ENCODE peak calls at places on chromosomes 2 and 18, in ten cellular contexts. L is A549; M is colonic mucosa; X is PC-9; S is small intestine; N is left lung; A is CD8-positive, alpha-beta memory T cell; Q is GM12864; H is ovary; V is coronary artery. Z is an unnamed sample.
A peak's percentile ranks its signal among the peaks of the same experiment; 100 is the strongest.

GRCh38 chr2:194166818-194167217 is 1490.2 kb upstream of the SLC39A10 start:
- DNase-seq in L (peak; percentile 38), M (no peak), X (no peak), S (peak; percentile 25), N (no peak), A (no peak), Q (peak; percentile 2), H (no peak), V (no peak), Z (no peak)

GRCh38 chr2:213545481-213545880 is 261.2 kb downstream of the SPAG16 start:
- DNase-seq in L (no peak), M (no peak), X (no peak), S (no peak), N (no peak), A (no peak), Q (no peak), H (no peak), V (no peak), Z (no peak)

GRCh38 chr2:31107588-31108300 is 30.5 kb downstream of the GALNT14 start:
- DNase-seq in L (no peak), M (no peak), X (no peak), S (no peak), N (no peak), A (no peak), Q (no peak), H (no peak), V (no peak), Z (no peak)

GRCh38 chr2:10426726-10427567 is 21.2 kb downstream of the ODC1 start:
- DNase-seq in L (no peak), M (no peak), X (no peak), S (no peak), N (no peak), A (no peak), Q (no peak), H (no peak), V (no peak), Z (no peak)

GRCh38 chr2:230942920-230943896 is 18.2 kb upstream of the GPR55 start:
- DNase-seq in L (no peak), M (no peak), X (no peak), S (peak; percentile 25), N (no peak), A (peak; percentile 8), Q (peak; percentile 90), H (no peak), V (peak; percentile 71), Z (no peak)

GRCh38 chr2:30336978-30337841 is 105.9 kb downstream of the LBH start:
- DNase-seq in L (no peak), M (no peak), X (no peak), S (peak; percentile 53), N (no peak), A (peak; percentile 70), Q (peak; percentile 94), H (no peak), V (no peak), Z (no peak)

GRCh38 chr2:185628985-185629384 is 109.6 kb upstream of the FSIP2 start:
- DNase-seq in L (peak; percentile 24), M (peak; percentile 32), X (no peak), S (peak; percentile 11), N (no peak), A (no peak), Q (peak; percentile 8), H (no peak), V (no peak), Z (no peak)

GRCh38 chr2:127174977-127175376 is 45.1 kb downstream of the CYP27C1 start:
- DNase-seq in L (no peak), M (peak; percentile 40), X (no peak), S (peak; percentile 19), N (no peak), A (no peak), Q (no peak), H (peak; percentile 74), V (peak; percentile 72), Z (peak; percentile 83)

GRCh38 chr18:57910817-57911216 is 107.7 kb upstream of the ATP8B1 start:
- DNase-seq in L (no peak), M (peak; percentile 36), X (no peak), S (no peak), N (no peak), A (no peak), Q (no peak), H (no peak), V (no peak), Z (no peak)

GRCh38 chr2:206105541-206105940 is 19.6 kb upstream of the INO80D start:
- DNase-seq in L (peak; percentile 50), M (no peak), X (no peak), S (no peak), N (no peak), A (no peak), Q (no peak), H (no peak), V (no peak), Z (no peak)
- H3K4me3 ChIP-seq in L (peak overlapping the region; percentile 16), M (no peak overlapping the region), X (no peak overlapping the region), S (no peak overlapping the region), N (no peak overlapping the region), A (no peak overlapping the region), Q (no peak overlapping the region), H (no peak overlapping the region), V (no peak overlapping the region), Z (no peak overlapping the region)

GRCh38 chr2:32522770-32523169 is 105.1 kb upstream of the TTC27 start:
- DNase-seq in L (no peak), M (no peak), X (no peak), S (no peak), N (no peak), A (no peak), Q (no peak), H (no peak), V (no peak), Z (no peak)
- H3K4me3 ChIP-seq in L (no peak overlapping the region), M (no peak overlapping the region), X (no peak overlapping the region), S (no peak overlapping the region), N (no peak overlapping the region), A (no peak overlapping the region), Q (no peak overlapping the region), H (no peak overlapping the region), V (no peak overlapping the region), Z (no peak overlapping the region)

DNA sequence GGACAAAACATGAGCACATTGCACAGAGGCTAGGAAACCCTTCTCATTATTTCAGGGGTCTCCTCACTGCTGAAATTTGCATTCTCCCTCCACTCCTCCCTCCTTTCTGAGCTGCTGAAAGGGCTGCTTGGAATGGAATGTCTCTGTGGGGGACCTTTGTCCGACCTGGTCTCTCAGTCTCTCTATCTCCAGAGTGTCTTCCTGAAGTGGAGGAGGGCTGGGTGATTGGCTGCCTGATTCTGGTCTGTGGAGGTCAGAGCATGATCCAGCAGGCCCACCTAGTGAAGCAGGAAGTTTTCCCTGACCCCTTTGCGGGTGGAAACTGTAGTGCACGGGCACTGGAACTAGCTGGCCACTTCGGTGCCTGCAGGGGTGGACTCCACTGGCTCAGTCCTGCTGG is 560.5 kb upstream of the HS6ST1 start:
- DNase-seq in L (no peak), M (no peak), X (no peak), S (no peak), N (no peak), A (no peak), Q (no peak), H (no peak), V (no peak), Z (no peak)
- H3K4me3 ChIP-seq in L (no peak overlapping the region), M (no peak overlapping the region), X (no peak overlapping the region), S (no peak overlapping the region), N (no peak overlapping the region), A (no peak overlapping the region), Q (no peak overlapping the region), H (no peak overlapping the region), V (no peak overlapping the region), Z (no peak overlapping the region)

DNA sequence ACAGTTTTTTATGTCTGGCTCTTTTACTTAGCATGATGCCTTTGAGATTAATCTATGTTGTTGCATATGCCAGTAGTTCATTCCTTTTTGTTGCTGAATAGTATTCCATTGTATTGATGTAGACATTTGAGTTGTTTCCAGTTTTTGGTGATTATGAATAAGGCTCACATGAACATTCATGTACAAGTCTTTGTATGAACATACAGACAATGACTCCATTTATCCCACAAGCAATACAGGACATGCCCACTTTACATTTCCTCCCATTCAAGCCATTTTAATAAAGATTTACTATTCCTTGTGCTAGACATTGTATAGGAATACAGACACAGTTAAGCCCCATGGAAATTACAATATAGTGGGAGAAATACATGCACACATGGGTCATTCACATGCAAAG is 118.0 kb downstream of the TRIM43 start:
- DNase-seq in L (no peak), M (no peak), X (no peak), S (no peak), N (no peak), A (no peak), Q (no peak), H (no peak), V (no peak), Z (no peak)
- H3K4me3 ChIP-seq in L (no peak overlapping the region), M (no peak overlapping the region), X (no peak overlapping the region), S (no peak overlapping the region), N (no peak overlapping the region), A (no peak overlapping the region), Q (no peak overlapping the region), H (no peak overlapping the region), V (no peak overlapping the region), Z (no peak overlapping the region)

DNA sequence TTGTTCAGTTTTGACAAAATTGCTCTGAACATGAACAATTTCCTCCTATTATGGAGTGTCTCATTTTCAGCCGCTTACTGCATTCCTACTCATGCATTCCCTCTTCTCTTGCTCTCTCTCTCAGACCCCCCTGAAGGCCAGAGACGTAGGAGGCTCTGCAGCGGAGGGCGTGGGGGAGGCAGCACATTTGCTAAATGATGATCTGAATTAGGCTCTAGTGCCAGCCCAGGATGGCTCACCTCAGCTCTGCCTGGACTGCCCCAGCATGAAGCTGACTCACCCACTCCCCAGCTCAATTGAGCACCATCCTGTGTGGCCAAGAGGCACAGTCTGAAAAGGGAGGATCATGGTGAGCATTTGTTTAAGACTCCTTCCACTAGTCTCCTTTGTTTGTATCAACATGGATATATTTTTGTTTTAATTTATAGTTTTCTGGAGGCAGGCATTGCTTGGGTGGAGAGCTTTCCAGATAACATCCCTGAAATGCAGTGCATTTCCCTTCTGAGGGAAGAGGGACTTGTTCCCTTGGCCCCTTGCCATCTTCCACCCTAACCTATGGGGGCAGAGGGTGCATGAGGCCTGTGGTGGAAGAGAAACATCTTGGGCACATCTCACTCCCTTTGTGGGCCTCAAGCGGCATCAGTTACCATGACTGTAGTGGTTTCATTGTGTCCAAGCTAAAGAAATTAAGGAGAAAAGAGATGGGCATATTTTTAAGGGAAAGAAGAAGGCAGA is 5.5 kb upstream of the RPL37A start:
- DNase-seq in L (no peak), M (no peak), X (no peak), S (no peak), N (no peak), A (no peak), Q (no peak), H (no peak), V (no peak), Z (peak; percentile 73)
- H3K4me3 ChIP-seq in L (no peak overlapping the region), M (no peak overlapping the region), X (no peak overlapping the region), S (no peak overlapping the region), N (no peak overlapping the region), A (no peak overlapping the region), Q (no peak overlapping the region), H (no peak overlapping the region), V (no peak overlapping the region), Z (no peak overlapping the region)